ENCODE peak calls at places on chromosomes 6 and 20, in eight cellular contexts. J is left lung; A is naive thymus-derived CD4-positive, alpha-beta T cell; P is gastrocnemius medialis; B is foreskin keratinocyte; M is HepG2; I is psoas muscle; V is pancreas. N is an unnamed sample.
A peak's percentile ranks its signal among the peaks of the same experiment; 100 is the strongest.

GRCh38 chr20:21167261-21167660 is 41.4 kb downstream of the KIZ start:
- ATAC-seq in A (no peak), I (no peak), M (no peak), B (no peak), P (no peak), V (no peak), J (no peak), N (no peak)

GRCh38 chr20:17735206-17735804 is 35.5 kb downstream of the BANF2 start:
- ATAC-seq in M (peak; percentile 40), B (peak; percentile 61), A (no peak), I (no peak), J (no peak), V (peak; percentile 8), P (no peak), N (no peak)

GRCh38 chr6:106716966-106717365 is 87.6 kb downstream of the QRSL1 start:
- ATAC-seq in A (no peak), J (no peak), M (no peak), I (no peak), B (no peak), V (no peak), P (no peak), N (no peak)

GRCh38 chr6:43842964-43843645 is 73.1 kb downstream of the VEGFA start:
- ATAC-seq in M (no peak), V (no peak), B (no peak), I (no peak), J (no peak), A (peak; percentile 61), P (no peak), N (no peak)

GRCh38 chr6:3250278-3250677 is 8.5 kb upstream of the PSMG4 start:
- ATAC-seq in B (no peak), J (no peak), I (no peak), P (no peak), V (no peak), M (no peak), A (no peak), N (no peak)

GRCh38 chr6:36956111-36956820 is 1.7 kb downstream of the PI16 start:
- ATAC-seq in M (peak; percentile 12), B (peak; percentile 85), P (peak; percentile 54), J (no peak), V (peak; percentile 7), A (no peak), I (peak; percentile 42), N (no peak)

GRCh38 chr6:68728124-68728523 is 93.0 kb downstream of the ADGRB3 start:
- ATAC-seq in A (no peak), B (no peak), J (no peak), V (no peak), P (no peak), I (no peak), M (no peak), N (no peak)

GRCh38 chr20:32823078-32823477 is 3.3 kb downstream of the MAPRE1 start:
- ATAC-seq in P (no peak), B (peak; percentile 36), V (no peak), M (peak; percentile 14), A (no peak), J (peak; percentile 3), I (peak; percentile 41), N (peak; percentile 30)

GRCh38 chr6:7496266-7496875 is 45.1 kb upstream of the DSP start:
- ATAC-seq in V (no peak), I (no peak), A (no peak), M (no peak), P (no peak), J (no peak), B (peak; percentile 53), N (no peak)

GRCh38 chr6:105806486-105806920 is 279.6 kb upstream of the PRDM1 start:
- ATAC-seq in M (no peak), I (no peak), V (no peak), J (peak; percentile 90), P (no peak), B (no peak), A (no peak), N (no peak)

GRCh38 chr6:40778186-40778585 is 191.0 kb upstream of the LRFN2 start:
- ATAC-seq in A (no peak), M (no peak), V (no peak), P (no peak), I (peak; percentile 22), B (peak; percentile 72), J (no peak), N (no peak)

GRCh38 chr6:134936927-134937326 is 13.0 kb downstream of the ALDH8A1 start:
- ATAC-seq in M (no peak), A (no peak), B (no peak), V (no peak), I (no peak), P (no peak), J (no peak), N (no peak)

GRCh38 chr6:155093430-155093829 is 98.3 kb downstream of the TIAM2 start:
- ATAC-seq in I (no peak), V (no peak), B (no peak), J (no peak), P (no peak), A (peak; percentile 48), M (no peak), N (no peak)

GRCh38 chr6:72621243-72622093 is at the start of gene KCNQ5:
- ATAC-seq in A (no peak), I (peak; percentile 60), M (no peak), V (peak; percentile 40), J (peak; percentile 35), B (peak; percentile 30), P (peak; percentile 37), N (peak; percentile 24)

GRCh38 chr6:169188051-169188863 is 65.4 kb downstream of the THBS2 start:
- ATAC-seq in P (no peak), J (no peak), B (peak; percentile 93), I (no peak), V (no peak), A (no peak), M (peak; percentile 43), N (no peak)

GRCh38 chr6:7674291-7674690 is 51.6 kb upstream of the BMP6 start:
- ATAC-seq in P (no peak), V (no peak), M (no peak), B (no peak), I (no peak), A (no peak), J (no peak), N (no peak)

GRCh38 chr20:4633780-4634179 is 87.9 kb upstream of the PRND start:
- ATAC-seq in I (no peak), J (peak; percentile 65), B (peak; percentile 52), M (no peak), V (no peak), A (peak; percentile 55), P (no peak), N (no peak)

GRCh38 chr20:25099580-25099979 is 17.6 kb upstream of the VSX1 start:
- ATAC-seq in M (no peak), P (no peak), A (no peak), I (no peak), V (no peak), J (no peak), B (no peak), N (no peak)

GRCh38 chr20:36686944-36687343 is 40.9 kb upstream of the SLA2 start:
- ATAC-seq in I (no peak), V (no peak), M (no peak), J (no peak), P (no peak), B (no peak), A (no peak), N (no peak)

GRCh38 chr6:135230702-135231468 is 49.8 kb downstream of the MYB start:
- ATAC-seq in J (no peak), P (no peak), I (no peak), M (no peak), A (no peak), V (no peak), B (no peak), N (no peak)

GRCh38 chr20:63821824-63822223 is 9.2 kb downstream of the ZBTB46 start:
- ATAC-seq in J (no peak), V (no peak), M (no peak), B (no peak), A (no peak), P (no peak), I (no peak), N (no peak)

GRCh38 chr20:24462461-24463010 is 6.9 kb upstream of the SYNDIG1 start:
- ATAC-seq in B (no peak), A (no peak), M (no peak), J (no peak), V (no peak), I (no peak), P (no peak), N (no peak)

GRCh38 chr6:53464483-53464882 is 80.4 kb downstream of the GCLC start:
- ATAC-seq in P (no peak), J (no peak), B (no peak), A (no peak), V (no peak), M (no peak), I (no peak), N (peak; percentile 10)

GRCh38 chr20:23305098-23305497 is 45.5 kb upstream of the NXT1 start:
- ATAC-seq in P (peak; percentile 62), V (no peak), B (peak; percentile 18), M (no peak), J (peak; percentile 41), I (peak; percentile 40), A (no peak), N (peak; percentile 86)

GRCh38 chr6:168915855-168916254 is 337.8 kb downstream of the THBS2 start:
- ATAC-seq in I (no peak), J (no peak), P (no peak), V (no peak), A (no peak), M (no peak), B (no peak), N (no peak)

GRCh38 chr20:62774762-62775161 is 21.5 kb upstream of the MRGBP start:
- ATAC-seq in A (peak; percentile 28), J (no peak), V (no peak), I (no peak), B (no peak), P (no peak), M (no peak), N (no peak)
- H3K27ac ChIP-seq in A (peak overlapping the region; percentile 77), J (peak overlapping the region; percentile 5), V (no peak overlapping the region), I (no peak overlapping the region), B (no peak overlapping the region), P (no peak overlapping the region), M (no peak overlapping the region), N (no peak overlapping the region)

GRCh38 chr20:57435498-57436222 is 44.5 kb downstream of the RBM38 start:
- ATAC-seq in V (peak; percentile 72), M (peak; percentile 91), J (peak; percentile 35), I (peak; percentile 66), A (peak; percentile 41), P (peak; percentile 33), B (peak; percentile 74), N (no peak)
- H3K27ac ChIP-seq in V (peak overlapping the region; percentile 83), M (no peak overlapping the region), J (peak overlapping the region; percentile 84), I (peak overlapping the region; percentile 85), A (peak overlapping the region; percentile 20), P (peak overlapping the region; percentile 97), B (no peak overlapping the region), N (peak overlapping the region; percentile 96)

GRCh38 chr6:130018830-130019795 is 732 bp downstream of the L3MBTL3 start:
- ATAC-seq in B (peak; percentile 23), P (peak; percentile 24), M (peak; percentile 19), J (peak; percentile 2), I (peak; percentile 38), A (peak; percentile 37), V (peak; percentile 34), N (peak; percentile 12)
- H3K27ac ChIP-seq in B (peak overlapping the region; percentile 44), P (peak overlapping the region; percentile 80), M (no peak overlapping the region), J (peak overlapping the region; percentile 83), I (peak overlapping the region; percentile 66), A (peak overlapping the region; percentile 77), V (peak overlapping the region; percentile 34), N (peak overlapping the region; percentile 83)

DNA sequence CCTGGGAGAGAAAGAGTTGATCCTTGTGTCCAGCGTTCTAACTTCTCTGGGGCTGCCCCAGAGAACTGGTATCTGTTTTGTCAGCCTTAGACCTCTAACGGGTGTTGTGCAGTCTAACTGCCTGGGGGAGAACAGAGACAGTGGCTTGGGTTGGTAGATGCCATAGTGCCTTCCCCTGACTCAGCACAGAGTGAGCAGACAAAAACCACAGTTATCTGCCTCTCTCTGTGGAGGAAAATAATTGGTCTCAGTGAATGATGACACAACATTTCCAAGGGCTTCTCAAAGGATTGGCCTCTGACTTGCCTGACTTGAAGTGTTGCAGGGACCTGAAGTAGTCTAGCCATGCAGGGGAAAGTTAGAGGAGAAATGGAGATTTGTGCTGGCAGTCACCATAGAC is 226.2 kb upstream of the MAN1A1 start:
- ATAC-seq in P (no peak), I (no peak), B (peak; percentile 99), A (no peak), J (no peak), M (no peak), V (no peak), N (no peak)
- H3K27ac ChIP-seq in P (no peak overlapping the region), I (no peak overlapping the region), B (peak overlapping the region; percentile 33), A (no peak overlapping the region), J (no peak overlapping the region), M (no peak overlapping the region), V (no peak overlapping the region), N (no peak overlapping the region)